ENCODE peak calls at places on chromosomes 3 and 15, in six cellular contexts. O is ascending aorta, J is right atrium auricular region, N is fibroblast of lung, K is endothelial cell of umbilical vein, S is spleen. P is an unnamed sample.

GRCh38 chr3:113552851-113553250 is 20.5 kb downstream of the SIDT1 start:
- DNase-seq in K (no peak), S (no peak), J (no peak), O (no peak), N (no peak), P (no peak)

GRCh38 chr3:141326123-141326522 is 42.2 kb upstream of the ZBTB38 start:
- DNase-seq in K (no peak), N (peak; percentile 34), O (no peak), S (no peak), J (no peak), P (no peak)

GRCh38 chr3:113495035-113495434 is 19.9 kb downstream of the SPICE1 start:
- DNase-seq in O (no peak), J (no peak), S (no peak), K (peak; percentile 61), N (peak; percentile 58), P (peak; percentile 23)

GRCh38 chr3:126422571-126423091 is 27.9 kb downstream of the CFAP100 start:
- DNase-seq in O (no peak), J (no peak), K (no peak), N (no peak), S (peak; percentile 56), P (no peak)

GRCh38 chr3:12454076-12454807 is 30.0 kb upstream of the TSEN2 start:
- DNase-seq in O (no peak), J (no peak), S (no peak), N (no peak), K (no peak), P (peak; percentile 37)

GRCh38 chr15:85600001-85600400 is 194.7 kb downstream of the KLHL25 start:
- DNase-seq in J (no peak), S (no peak), K (no peak), N (no peak), O (no peak), P (no peak)

GRCh38 chr15:56973463-56973862 is 55.0 kb downstream of the TCF12 start:
- DNase-seq in K (no peak), N (no peak), S (no peak), J (no peak), O (no peak), P (no peak)

GRCh38 chr3:10992017-10992945 is at the start of gene SLC6A1:
- DNase-seq in S (no peak), K (no peak), J (peak; percentile 60), O (no peak), N (peak; percentile 3), P (no peak)

GRCh38 chr3:188938999-188939398 is 232.8 kb upstream of the TPRG1 start:
- DNase-seq in K (no peak), S (no peak), N (no peak), O (no peak), J (no peak), P (no peak)

GRCh38 chr3:185746470-185746869 is 78.4 kb downstream of the IGF2BP2 start:
- DNase-seq in J (no peak), S (no peak), N (no peak), O (no peak), K (peak; percentile 54), P (no peak)

GRCh38 chr3:17942856-17943255 is 200.4 kb upstream of the TBC1D5 start:
- DNase-seq in N (no peak), K (no peak), J (no peak), S (no peak), O (no peak), P (peak; percentile 12)

GRCh38 chr3:160486459-160486869 is 36.9 kb upstream of the TRIM59 start:
- DNase-seq in N (peak; percentile 75), J (no peak), S (no peak), K (peak; percentile 44), O (no peak), P (no peak)

GRCh38 chr3:129975332-129976090 is 991 bp downstream of the TRH start:
- DNase-seq in K (no peak), O (no peak), N (no peak), S (peak; percentile 82), J (no peak), P (no peak)

GRCh38 chr3:49346797-49347251 is 7.0 kb upstream of the USP4 start:
- DNase-seq in S (no peak), K (no peak), O (no peak), J (no peak), N (peak; percentile 44), P (peak; percentile 70)

GRCh38 chr3:49813497-49814174 is at the start of gene UBA7:
- DNase-seq in N (peak; percentile 87), O (no peak), K (peak; percentile 78), S (peak; percentile 87), J (peak; percentile 65), P (no peak)

GRCh38 chr3:12903881-12904280 is 62.5 kb upstream of the RPL32 start:
- DNase-seq in K (no peak), J (no peak), N (no peak), O (no peak), S (peak; percentile 78), P (no peak)

GRCh38 chr3:149181179-149181578 is 40.5 kb downstream of the CP start:
- DNase-seq in N (no peak), O (no peak), S (no peak), K (no peak), J (no peak), P (no peak)

GRCh38 chr3:129002573-129003569 is 1.8 kb downstream of the EFCC1 start:
- DNase-seq in K (no peak), S (no peak), O (no peak), N (no peak), J (no peak), P (no peak)

GRCh38 chr3:188649521-188649920 is 495.6 kb downstream of the LPP start:
- DNase-seq in S (no peak), K (no peak), N (no peak), O (no peak), J (no peak), P (no peak)

GRCh38 chr15:71532994-71533393 is 277.4 kb upstream of the NR2E3 start:
- DNase-seq in J (no peak), S (no peak), N (peak; percentile 53), K (no peak), O (no peak), P (peak; percentile 54)

GRCh38 chr15:62928242-62928995 is 114.1 kb upstream of the TPM1 start:
- DNase-seq in S (no peak), K (peak; percentile 68), N (peak; percentile 85), J (peak; percentile 73), O (no peak), P (peak; percentile 91)
- TF ChIP-seq CTCF in S (no peak), K (peak; percentile 9), N (peak; percentile 20), J (peak; percentile 43), O (peak; percentile 29), P (peak; percentile 51)

GRCh38 chr3:193640728-193641127 is 47.7 kb downstream of the OPA1 start:
- DNase-seq in O (no peak), K (no peak), J (no peak), S (no peak), N (peak; percentile 11), P (no peak)

GRCh38 chr3:193638833-193639232 is 45.8 kb downstream of the OPA1 start:
- DNase-seq in O (no peak), N (no peak), S (no peak), J (no peak), K (no peak), P (no peak)

GRCh38 chr3:193637831-193638230 is 44.8 kb downstream of the OPA1 start:
- DNase-seq in O (no peak), S (no peak), J (no peak), K (no peak), N (no peak), P (no peak)

GRCh38 chr3:193640165-193640706 is 47.2 kb downstream of the OPA1 start:
- DNase-seq in S (no peak), N (no peak), J (no peak), O (no peak), K (no peak), P (no peak)

GRCh38 chr3:193641376-193641775 is 48.4 kb downstream of the OPA1 start:
- DNase-seq in O (no peak), N (no peak), J (no peak), K (no peak), S (no peak), P (no peak)
- H3K4me1 ChIP-seq in O (no peaks in the 10 kb centered on the region), N (peaks cover 2% of the 10 kb centered on the region), J (no peaks in the 10 kb centered on the region), K (no peaks in the 10 kb centered on the region), S (no peaks in the 10 kb centered on the region), P (no peaks in the 10 kb centered on the region)

GRCh38 chr15:82951472-82952155 is 906 bp downstream of the HOMER2 start:
- DNase-seq in N (no peak), O (no peak), S (no peak), J (no peak), K (no peak), P (peak; percentile 29)

GRCh38 chr15:82950746-82951370 is 1.7 kb downstream of the HOMER2 start:
- DNase-seq in J (no peak), N (no peak), S (no peak), O (no peak), K (no peak), P (no peak)

GRCh38 chr15:82952156-82953081 is at the start of gene HOMER2:
- DNase-seq in O (no peak), S (no peak), K (no peak), N (no peak), J (no peak), P (no peak)

GRCh38 chr15:82946155-82946701 is 6.3 kb downstream of the HOMER2 start:
- DNase-seq in N (no peak), O (no peak), K (no peak), S (no peak), J (no peak), P (no peak)

GRCh38 chr15:82950295-82950694 is 2.2 kb downstream of the HOMER2 start:
- DNase-seq in O (no peak), N (no peak), K (no peak), J (no peak), S (no peak), P (no peak)
- H3K27me3 ChIP-seq in O (no peaks in the 10 kb centered on the region), N (peaks cover 3% of the 10 kb centered on the region), K (peaks cover 29% of the 10 kb centered on the region), J (no peaks in the 10 kb centered on the region), S (peaks cover 10% of the 10 kb centered on the region), P (peaks cover 13% of the 10 kb centered on the region)

DNA sequence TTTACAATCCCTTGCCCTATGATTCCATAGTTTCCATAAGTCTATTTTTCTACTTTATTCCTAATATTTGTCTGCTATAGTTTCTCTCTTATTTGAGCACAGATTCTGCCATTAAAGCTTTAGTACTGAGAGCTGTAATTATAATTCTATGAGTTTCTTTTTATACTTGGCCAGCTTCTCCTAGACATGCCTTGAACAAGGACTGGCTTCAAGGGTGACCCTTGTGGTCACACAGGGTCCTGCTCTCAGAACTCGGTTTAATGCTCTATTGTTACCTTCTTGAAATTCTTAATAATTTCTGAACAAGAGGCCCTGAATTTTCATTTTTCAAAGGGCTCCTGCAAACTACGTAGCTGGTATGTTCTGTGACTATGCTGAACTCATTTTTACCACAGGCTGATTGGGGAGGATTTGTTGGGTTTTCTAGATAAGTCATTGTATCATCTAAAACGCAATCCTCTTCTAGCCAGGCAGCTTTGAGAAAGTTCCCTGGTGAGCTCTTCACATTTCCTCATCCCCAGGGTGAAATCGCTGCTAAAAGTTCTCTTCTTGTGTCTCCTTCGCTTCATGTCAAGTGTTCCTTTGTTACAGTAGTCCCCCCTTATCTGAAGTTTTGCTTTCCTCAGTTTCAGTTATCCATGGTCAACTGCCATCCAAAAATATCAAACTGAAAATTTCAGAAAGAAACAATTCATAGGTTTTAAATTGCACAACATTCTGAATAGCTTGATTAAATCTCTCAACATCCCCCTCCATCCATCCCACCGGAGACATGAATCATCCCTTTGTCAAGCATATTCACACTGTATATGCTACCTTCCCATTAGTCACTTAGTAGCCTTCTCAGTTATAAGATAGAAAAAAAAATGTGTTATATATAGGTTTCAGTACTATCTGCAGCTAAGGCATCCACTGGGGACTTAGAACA is 12.6 kb upstream of the PLCL2 start:
- DNase-seq in N (no peak), K (peak; percentile 31), O (no peak), J (no peak), S (no peak), P (no peak)
- TF ChIP-seq CTCF in N (no peak), K (no peak), O (no peak), J (no peak), S (no peak), P (no peak)

GRCh38 chr3:64340636-64341240 is 115.5 kb upstream of the PRICKLE2 start:
- DNase-seq in N (peak; percentile 87), J (no peak), K (no peak), O (no peak), S (no peak), P (no peak)
- H3K4me1 ChIP-seq in N (peaks cover 38% of the 10 kb centered on the region), J (no peaks in the 10 kb centered on the region), K (no peaks in the 10 kb centered on the region), O (no peaks in the 10 kb centered on the region), S (no peaks in the 10 kb centered on the region), P (peaks cover 33% of the 10 kb centered on the region)